ENCODE peak calls at places on chromosomes 5 and 9, in nine cellular contexts. B, D, P, I, V, F, X, J and K are unnamed samples.

GRCh38 chr9:106897681-106898080 is 34.7 kb downstream of the ZNF462 start:
- DNase-seq in B (no peak), D (no peak), P (no peak), I (no peak), V (no peak), F (no peak), X (no peak), J (no peak), K (no peak)

GRCh38 chr5:124061663-124062062 is 549.7 kb downstream of the CSNK1G3 start:
- DNase-seq in B (no peak), D (peak; percentile 16), P (peak; percentile 84), I (no peak), V (no peak), F (no peak), X (peak; percentile 53), J (peak; percentile 80), K (no peak)

GRCh38 chr5:159031513-159031912 is 68.2 kb downstream of the EBF1 start:
- DNase-seq in B (no peak), D (no peak), P (peak; percentile 41), I (no peak), V (no peak), F (peak; percentile 31), X (no peak), J (no peak), K (peak; percentile 87)

GRCh38 chr5:126403871-126404270 is 19.3 kb upstream of the GRAMD2B start:
- DNase-seq in B (no peak), D (no peak), P (peak; percentile 74), I (no peak), V (no peak), F (no peak), X (no peak), J (no peak), K (no peak)

GRCh38 chr5:181189363-181189961 is 15.5 kb downstream of the TRIM7 start:
- DNase-seq in B (no peak), D (peak; percentile 48), P (peak; percentile 31), I (peak; percentile 40), V (no peak), F (peak; percentile 52), X (peak; percentile 33), J (no peak), K (no peak)

GRCh38 chr5:141127305-141127704 is 5.7 kb downstream of the PCDHB4 start:
- DNase-seq in B (no peak), D (no peak), P (no peak), I (no peak), V (no peak), F (no peak), X (peak; percentile 1), J (no peak), K (no peak)

GRCh38 chr5:151739939-151740335 is 18.5 kb downstream of the ATOX1 start:
- DNase-seq in B (no peak), D (no peak), P (peak; percentile 95), I (no peak), V (no peak), F (peak; percentile 13), X (peak; percentile 58), J (peak; percentile 12), K (peak; percentile 82)

GRCh38 chr5:80686757-80687156 is 32.0 kb upstream of the DHFR start:
- DNase-seq in B (no peak), D (no peak), P (peak; percentile 31), I (no peak), V (peak; percentile 2), F (no peak), X (peak; percentile 40), J (no peak), K (no peak)

GRCh38 chr5:153516503-153516902 is 26.0 kb downstream of the GRIA1 start:
- DNase-seq in B (no peak), D (no peak), P (no peak), I (no peak), V (no peak), F (peak; percentile 28), X (no peak), J (no peak), K (no peak)

DNA sequence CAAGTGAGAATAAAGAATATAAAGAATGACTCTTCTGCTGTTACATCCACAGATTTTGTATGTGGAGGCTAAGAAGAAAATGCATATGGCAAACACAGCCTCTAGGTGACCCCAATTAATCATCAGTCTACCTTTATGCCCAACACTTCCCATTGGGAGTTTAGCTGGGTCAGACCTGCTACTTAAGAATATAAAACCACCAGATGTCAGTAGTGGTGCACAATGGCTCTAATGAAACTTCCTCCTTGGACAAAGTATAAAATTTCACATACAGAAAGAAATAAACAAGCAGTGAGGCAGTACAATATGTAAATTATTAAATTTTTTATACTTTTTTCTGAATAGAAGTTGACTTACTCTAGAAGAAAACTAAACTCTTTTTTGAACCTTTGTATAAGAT is 539.9 kb downstream of the BRINP1 start:
- DNase-seq in B (no peak), D (peak; percentile 18), P (no peak), I (no peak), V (no peak), F (peak; percentile 34), X (no peak), J (no peak), K (no peak)
- TF ChIP-seq CTCF in B (no peak), D (peak; percentile 53), P (no peak), I (peak; percentile 70), V (no peak), F (peak; percentile 54), X (no peak), J (no peak), K (no peak)

GRCh38 chr9:134343637-134344036 is 17.4 kb downstream of the RXRA start:
- DNase-seq in B (no peak), D (no peak), P (no peak), I (peak; percentile 60), V (no peak), F (no peak), X (no peak), J (peak; percentile 60), K (no peak)

GRCh38 chr9:134341929-134342745 is 15.9 kb downstream of the RXRA start:
- DNase-seq in B (no peak), D (no peak), P (no peak), I (no peak), V (no peak), F (no peak), X (no peak), J (no peak), K (no peak)

GRCh38 chr9:134341306-134341705 is 15.1 kb downstream of the RXRA start:
- DNase-seq in B (no peak), D (no peak), P (no peak), I (peak; percentile 73), V (no peak), F (no peak), X (no peak), J (peak; percentile 88), K (no peak)

GRCh38 chr9:134344068-134344820 is 18.0 kb downstream of the RXRA start:
- DNase-seq in B (no peak), D (no peak), P (peak; percentile 44), I (peak; percentile 77), V (no peak), F (no peak), X (no peak), J (peak; percentile 61), K (no peak)

DNA sequence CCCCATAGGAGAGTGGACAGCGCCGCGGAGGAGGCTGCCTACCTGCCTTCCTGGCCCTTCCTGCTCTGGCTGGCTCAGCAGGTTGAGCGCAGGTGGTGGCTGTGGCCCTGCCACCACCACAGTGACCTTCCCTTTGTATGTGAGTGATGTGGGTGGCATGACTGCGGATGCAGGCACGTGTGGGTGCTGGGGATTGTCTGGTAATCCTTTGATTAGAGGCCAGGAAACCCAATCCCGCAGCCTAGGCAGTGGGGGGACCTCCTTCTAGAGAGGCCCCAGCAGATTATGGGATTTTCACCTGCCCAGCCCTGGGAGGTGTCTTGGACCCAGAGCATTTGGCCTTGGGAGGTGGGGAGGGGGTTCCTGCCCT is 16.5 kb downstream of the RXRA start:
- DNase-seq in B (no peak), D (no peak), P (no peak), I (no peak), V (no peak), F (no peak), X (no peak), J (no peak), K (no peak)
- H3K27ac ChIP-seq in B (no peak overlapping the region), D (no peak overlapping the region), P (no peak overlapping the region), I (peak overlapping the region; percentile 88), V (no peak overlapping the region), F (no peak overlapping the region), X (no peak overlapping the region), J (peak overlapping the region; percentile 90), K (no peak overlapping the region)

GRCh38 chr5:14741131-14741530 is 76.6 kb downstream of the OTULIN start:
- DNase-seq in B (no peak), D (no peak), P (no peak), I (no peak), V (no peak), F (no peak), X (no peak), J (no peak), K (no peak)

GRCh38 chr5:14739961-14740360 is 75.4 kb downstream of the OTULIN start:
- DNase-seq in B (no peak), D (no peak), P (no peak), I (no peak), V (no peak), F (no peak), X (no peak), J (no peak), K (no peak)

GRCh38 chr5:14738050-14738449 is 73.5 kb downstream of the OTULIN start:
- DNase-seq in B (no peak), D (no peak), P (no peak), I (no peak), V (no peak), F (no peak), X (no peak), J (no peak), K (no peak)

GRCh38 chr5:14737309-14737708 is 72.8 kb downstream of the OTULIN start:
- DNase-seq in B (no peak), D (no peak), P (no peak), I (no peak), V (no peak), F (no peak), X (no peak), J (no peak), K (no peak)

DNA sequence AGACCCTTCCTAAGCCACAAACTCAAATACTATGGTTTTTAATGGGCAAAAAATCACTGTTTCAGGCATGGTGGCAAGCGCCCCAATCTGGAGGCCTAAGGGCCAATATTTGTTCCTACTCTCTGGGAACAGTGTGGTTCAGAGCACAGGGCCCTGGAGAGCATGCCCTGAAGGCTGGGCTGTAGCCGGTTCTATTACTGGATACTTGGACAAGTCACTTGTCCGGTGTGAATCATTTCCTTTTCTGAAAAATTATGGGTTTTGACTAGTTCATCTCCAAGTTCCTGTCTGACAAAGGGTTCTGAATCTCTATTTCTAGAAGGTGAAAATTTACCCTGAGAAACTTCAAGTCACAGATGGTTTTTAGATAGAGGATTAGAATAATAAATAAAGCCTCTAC is 75.0 kb downstream of the OTULIN start:
- DNase-seq in B (no peak), D (no peak), P (peak; percentile 42), I (no peak), V (no peak), F (no peak), X (peak; percentile 89), J (peak; percentile 23), K (peak; percentile 49)
- H3K36me3 ChIP-seq in B (no peaks in the 10 kb centered on the region), D (no peaks in the 10 kb centered on the region), P (no peaks in the 10 kb centered on the region), I (peaks cover 37% of the 10 kb centered on the region), V (no peaks in the 10 kb centered on the region), F (no peaks in the 10 kb centered on the region), X (no peaks in the 10 kb centered on the region), J (no peaks in the 10 kb centered on the region), K (peaks cover 16% of the 10 kb centered on the region)

DNA sequence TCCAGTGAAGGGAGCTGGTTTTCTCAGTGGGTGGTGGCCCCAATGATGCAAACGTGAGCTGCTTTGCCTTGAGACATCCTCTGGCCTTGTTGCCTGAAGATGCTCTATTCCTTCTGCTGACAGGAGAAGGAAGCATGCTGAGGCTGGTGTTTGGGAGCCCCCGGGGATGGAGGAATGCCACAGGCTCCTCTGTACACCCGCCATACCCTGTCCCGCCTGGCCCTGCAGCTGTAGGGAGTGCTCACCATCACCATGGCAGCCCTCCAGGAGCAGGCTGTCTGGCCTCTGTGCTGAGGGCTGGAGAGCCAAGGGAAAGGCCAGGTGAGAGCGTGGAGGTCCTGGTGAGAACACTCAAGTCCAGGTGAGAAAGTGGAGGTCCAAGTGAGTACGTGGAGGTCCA is 134.4 kb downstream of the MRPL36 start:
- DNase-seq in B (no peak), D (no peak), P (no peak), I (no peak), V (no peak), F (no peak), X (no peak), J (no peak), K (no peak)
- TF ChIP-seq CTCF in B (no peak), D (no peak), P (no peak), I (no peak), V (no peak), F (no peak), X (no peak), J (no peak), K (no peak)